ENCODE peak calls at places on chromosome 1, in eight cellular contexts. One of them, this sample, is unnamed.

GRCh38 chr1:9368356-9368755 is 75.7 kb downstream of the SPSB1 start:
- DNase-seq in fibroblast of lung: no peak
- DNase-seq in prostate gland: no peak
- DNase-seq in HCT116: no peak
- DNase-seq in Karpas-422: no peak
- DNase-seq in CD4-positive, alpha-beta memory T cell: no peak
- DNase-seq in adrenal gland: no peak
- DNase-seq in CD4-positive, CD25-positive, alpha-beta regulatory T cell: no peak
- DNase-seq in this sample: no peak

GRCh38 chr1:160099716-160100375 is 1.4 kb upstream of the IGSF8 start:
- DNase-seq in fibroblast of lung: no peak
- DNase-seq in prostate gland: no peak
- DNase-seq in HCT116: no peak
- DNase-seq in Karpas-422: no peak
- DNase-seq in CD4-positive, alpha-beta memory T cell: no peak
- DNase-seq in adrenal gland: no peak
- DNase-seq in CD4-positive, CD25-positive, alpha-beta regulatory T cell: no peak
- DNase-seq in this sample: no peak

GRCh38 chr1:225944951-225945350 is 3.9 kb upstream of the LEFTY2 start:
- DNase-seq in fibroblast of lung: no peak
- DNase-seq in prostate gland: no peak
- DNase-seq in HCT116: no peak
- DNase-seq in Karpas-422: peak; percentile 79
- DNase-seq in CD4-positive, alpha-beta memory T cell: no peak
- DNase-seq in adrenal gland: no peak
- DNase-seq in CD4-positive, CD25-positive, alpha-beta regulatory T cell: no peak
- DNase-seq in this sample: no peak

GRCh38 chr1:57163332-57163731 is 197.5 kb upstream of the C8B start:
- DNase-seq in fibroblast of lung: no peak
- DNase-seq in prostate gland: no peak
- DNase-seq in HCT116: no peak
- DNase-seq in Karpas-422: no peak
- DNase-seq in CD4-positive, alpha-beta memory T cell: no peak
- DNase-seq in adrenal gland: no peak
- DNase-seq in CD4-positive, CD25-positive, alpha-beta regulatory T cell: no peak
- DNase-seq in this sample: no peak

GRCh38 chr1:15384301-15384901 is 25.3 kb upstream of the EFHD2 start:
- DNase-seq in fibroblast of lung: no peak
- DNase-seq in prostate gland: no peak
- DNase-seq in HCT116: no peak
- DNase-seq in Karpas-422: no peak
- DNase-seq in CD4-positive, alpha-beta memory T cell: no peak
- DNase-seq in adrenal gland: no peak
- DNase-seq in CD4-positive, CD25-positive, alpha-beta regulatory T cell: no peak
- DNase-seq in this sample: no peak

GRCh38 chr1:193229136-193229535 is 42.7 kb upstream of the B3GALT2 start:
- DNase-seq in fibroblast of lung: peak; percentile 60
- DNase-seq in prostate gland: no peak
- DNase-seq in HCT116: no peak
- DNase-seq in Karpas-422: no peak
- DNase-seq in CD4-positive, alpha-beta memory T cell: no peak
- DNase-seq in adrenal gland: no peak
- DNase-seq in CD4-positive, CD25-positive, alpha-beta regulatory T cell: no peak
- DNase-seq in this sample: no peak

GRCh38 chr1:21291964-21292363 is 1.7 kb upstream of the ECE1 start:
- DNase-seq in fibroblast of lung: no peak
- DNase-seq in prostate gland: no peak
- DNase-seq in HCT116: no peak
- DNase-seq in Karpas-422: no peak
- DNase-seq in CD4-positive, alpha-beta memory T cell: no peak
- DNase-seq in adrenal gland: no peak
- DNase-seq in CD4-positive, CD25-positive, alpha-beta regulatory T cell: no peak
- DNase-seq in this sample: no peak

GRCh38 chr1:7084232-7084894 is 299.1 kb downstream of the CAMTA1 start:
- DNase-seq in fibroblast of lung: no peak
- DNase-seq in prostate gland: no peak
- DNase-seq in HCT116: no peak
- DNase-seq in Karpas-422: no peak
- DNase-seq in CD4-positive, alpha-beta memory T cell: no peak
- DNase-seq in adrenal gland: no peak
- DNase-seq in CD4-positive, CD25-positive, alpha-beta regulatory T cell: no peak
- DNase-seq in this sample: no peak

GRCh38 chr1:165564561-165564960 is 20.8 kb downstream of the LRRC52 start:
- DNase-seq in fibroblast of lung: no peak
- DNase-seq in prostate gland: no peak
- DNase-seq in HCT116: no peak
- DNase-seq in Karpas-422: no peak
- DNase-seq in CD4-positive, alpha-beta memory T cell: no peak
- DNase-seq in adrenal gland: no peak
- DNase-seq in CD4-positive, CD25-positive, alpha-beta regulatory T cell: no peak
- DNase-seq in this sample: no peak

DNA sequence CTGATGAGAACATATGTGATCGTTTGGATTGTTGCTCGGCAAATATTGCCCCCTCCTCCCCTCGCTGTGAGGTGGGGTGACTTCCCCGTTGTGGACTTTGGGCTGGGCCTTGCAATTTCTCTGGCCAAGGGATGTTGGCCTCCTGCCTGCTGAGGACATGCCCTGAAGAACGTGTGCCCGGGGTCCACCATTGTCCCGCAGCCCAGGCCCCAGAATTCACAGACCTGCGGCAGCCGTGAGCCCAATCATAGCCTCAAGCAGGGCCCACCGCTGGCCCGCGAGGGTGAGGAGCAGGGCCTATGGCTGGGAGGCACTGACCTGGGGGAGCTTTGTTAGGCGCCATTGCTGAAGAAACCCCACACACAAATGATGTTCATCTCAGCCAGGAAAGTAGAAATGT is 58.3 kb upstream of the ACTRT2 start:
- DNase-seq in fibroblast of lung: no peak
- DNase-seq in prostate gland: no peak
- DNase-seq in HCT116: no peak
- DNase-seq in Karpas-422: no peak
- DNase-seq in CD4-positive, alpha-beta memory T cell: no peak
- DNase-seq in adrenal gland: no peak
- DNase-seq in CD4-positive, CD25-positive, alpha-beta regulatory T cell: no peak
- DNase-seq in this sample: no peak
- H3K9me3 ChIP-seq in fibroblast of lung: no peaks in the 10 kb centered on the region
- H3K9me3 ChIP-seq in prostate gland: no peaks in the 10 kb centered on the region
- H3K9me3 ChIP-seq in HCT116: peaks cover 5% of the 10 kb centered on the region
- H3K9me3 ChIP-seq in Karpas-422: no peaks in the 10 kb centered on the region
- H3K9me3 ChIP-seq in CD4-positive, alpha-beta memory T cell: no peaks in the 10 kb centered on the region
- H3K9me3 ChIP-seq in adrenal gland: no peaks in the 10 kb centered on the region
- H3K9me3 ChIP-seq in CD4-positive, CD25-positive, alpha-beta regulatory T cell: no peaks in the 10 kb centered on the region
- H3K9me3 ChIP-seq in this sample: no peaks in the 10 kb centered on the region

GRCh38 chr1:2930971-2931721 is 90.1 kb upstream of the ACTRT2 start:
- DNase-seq in fibroblast of lung: no peak
- DNase-seq in prostate gland: no peak
- DNase-seq in HCT116: no peak
- DNase-seq in Karpas-422: no peak
- DNase-seq in CD4-positive, alpha-beta memory T cell: no peak
- DNase-seq in adrenal gland: no peak
- DNase-seq in CD4-positive, CD25-positive, alpha-beta regulatory T cell: no peak
- DNase-seq in this sample: no peak

GRCh38 chr1:2930016-2930815 is 91.1 kb upstream of the ACTRT2 start:
- DNase-seq in fibroblast of lung: no peak
- DNase-seq in prostate gland: no peak
- DNase-seq in HCT116: no peak
- DNase-seq in Karpas-422: no peak
- DNase-seq in CD4-positive, alpha-beta memory T cell: no peak
- DNase-seq in adrenal gland: no peak
- DNase-seq in CD4-positive, CD25-positive, alpha-beta regulatory T cell: no peak
- DNase-seq in this sample: no peak

GRCh38 chr1:2933431-2934172 is 87.7 kb upstream of the ACTRT2 start:
- DNase-seq in fibroblast of lung: no peak
- DNase-seq in prostate gland: no peak
- DNase-seq in HCT116: no peak
- DNase-seq in Karpas-422: no peak
- DNase-seq in CD4-positive, alpha-beta memory T cell: no peak
- DNase-seq in adrenal gland: no peak
- DNase-seq in CD4-positive, CD25-positive, alpha-beta regulatory T cell: no peak
- DNase-seq in this sample: no peak

GRCh38 chr1:2932671-2933350 is 88.5 kb upstream of the ACTRT2 start:
- DNase-seq in fibroblast of lung: no peak
- DNase-seq in prostate gland: no peak
- DNase-seq in HCT116: no peak
- DNase-seq in Karpas-422: no peak
- DNase-seq in CD4-positive, alpha-beta memory T cell: no peak
- DNase-seq in adrenal gland: no peak
- DNase-seq in CD4-positive, CD25-positive, alpha-beta regulatory T cell: no peak
- DNase-seq in this sample: no peak

DNA sequence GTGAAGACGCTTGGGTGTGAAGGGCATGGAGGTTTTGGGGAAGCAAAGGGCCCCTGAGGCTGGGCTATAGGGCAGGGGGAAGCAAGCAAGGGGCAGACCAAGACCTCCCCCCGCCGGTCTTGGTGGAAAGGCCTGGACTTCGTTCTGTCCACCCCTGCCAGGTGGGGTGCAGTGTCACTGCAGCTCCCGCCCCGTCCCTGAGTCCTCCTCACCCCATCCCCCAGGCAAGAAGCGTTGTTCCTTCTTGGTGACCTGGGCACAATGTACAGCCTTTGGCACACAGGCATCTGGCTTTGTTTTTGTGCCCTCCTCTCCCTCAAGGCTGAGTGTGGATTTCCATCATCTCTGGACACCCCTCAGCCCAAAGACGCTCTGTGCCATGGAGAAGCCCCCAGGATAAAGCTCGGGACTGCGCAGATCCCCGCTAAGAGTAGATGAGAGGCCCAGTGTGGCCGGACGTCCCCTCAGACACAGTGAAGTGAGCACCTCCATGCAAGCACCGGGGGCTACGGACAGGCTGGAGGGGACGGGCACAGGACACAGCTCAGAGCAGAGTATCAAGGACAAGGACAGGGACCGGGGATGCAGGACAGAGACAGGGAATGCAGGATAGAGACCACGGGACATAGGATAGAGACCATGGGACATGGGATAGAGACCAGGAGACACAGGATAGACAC is 89.4 kb upstream of the ACTRT2 start:
- DNase-seq in fibroblast of lung: no peak
- DNase-seq in prostate gland: no peak
- DNase-seq in HCT116: no peak
- DNase-seq in Karpas-422: no peak
- DNase-seq in CD4-positive, alpha-beta memory T cell: no peak
- DNase-seq in adrenal gland: no peak
- DNase-seq in CD4-positive, CD25-positive, alpha-beta regulatory T cell: no peak
- DNase-seq in this sample: no peak
- H3K9me3 ChIP-seq in fibroblast of lung: no peaks in the 10 kb centered on the region
- H3K9me3 ChIP-seq in prostate gland: no peaks in the 10 kb centered on the region
- H3K9me3 ChIP-seq in HCT116: no peaks in the 10 kb centered on the region
- H3K9me3 ChIP-seq in Karpas-422: no peaks in the 10 kb centered on the region
- H3K9me3 ChIP-seq in CD4-positive, alpha-beta memory T cell: no peaks in the 10 kb centered on the region
- H3K9me3 ChIP-seq in adrenal gland: no peaks in the 10 kb centered on the region
- H3K9me3 ChIP-seq in CD4-positive, CD25-positive, alpha-beta regulatory T cell: no peaks in the 10 kb centered on the region
- H3K9me3 ChIP-seq in this sample: no peaks in the 10 kb centered on the region

GRCh38 chr1:27176954-27177353 is 22.0 kb upstream of the SLC9A1 start:
- DNase-seq in fibroblast of lung: no peak
- DNase-seq in prostate gland: no peak
- DNase-seq in HCT116: no peak
- DNase-seq in Karpas-422: no peak
- DNase-seq in CD4-positive, alpha-beta memory T cell: no peak
- DNase-seq in adrenal gland: no peak
- DNase-seq in CD4-positive, CD25-positive, alpha-beta regulatory T cell: no peak
- DNase-seq in this sample: no peak
- H3K9me3 ChIP-seq in fibroblast of lung: no peaks in the 10 kb centered on the region
- H3K9me3 ChIP-seq in prostate gland: no peaks in the 10 kb centered on the region
- H3K9me3 ChIP-seq in HCT116: peaks cover 3% of the 10 kb centered on the region
- H3K9me3 ChIP-seq in Karpas-422: peaks cover 6% of the 10 kb centered on the region
- H3K9me3 ChIP-seq in CD4-positive, alpha-beta memory T cell: no peaks in the 10 kb centered on the region
- H3K9me3 ChIP-seq in adrenal gland: no peaks in the 10 kb centered on the region
- H3K9me3 ChIP-seq in CD4-positive, CD25-positive, alpha-beta regulatory T cell: no peaks in the 10 kb centered on the region
- H3K9me3 ChIP-seq in this sample: no peaks in the 10 kb centered on the region

GRCh38 chr1:2907051-2907450 is 105.6 kb upstream of the TTC34 start:
- DNase-seq in fibroblast of lung: no peak
- DNase-seq in prostate gland: no peak
- DNase-seq in HCT116: no peak
- DNase-seq in Karpas-422: no peak
- DNase-seq in CD4-positive, alpha-beta memory T cell: no peak
- DNase-seq in adrenal gland: no peak
- DNase-seq in CD4-positive, CD25-positive, alpha-beta regulatory T cell: no peak
- DNase-seq in this sample: no peak

GRCh38 chr1:2906620-2907019 is 105.1 kb upstream of the TTC34 start:
- DNase-seq in fibroblast of lung: no peak
- DNase-seq in prostate gland: no peak
- DNase-seq in HCT116: no peak
- DNase-seq in Karpas-422: no peak
- DNase-seq in CD4-positive, alpha-beta memory T cell: no peak
- DNase-seq in adrenal gland: no peak
- DNase-seq in CD4-positive, CD25-positive, alpha-beta regulatory T cell: no peak
- DNase-seq in this sample: no peak

GRCh38 chr1:2909797-2910196 is 108.3 kb upstream of the TTC34 start:
- DNase-seq in fibroblast of lung: no peak
- DNase-seq in prostate gland: no peak
- DNase-seq in HCT116: no peak
- DNase-seq in Karpas-422: no peak
- DNase-seq in CD4-positive, alpha-beta memory T cell: no peak
- DNase-seq in adrenal gland: no peak
- DNase-seq in CD4-positive, CD25-positive, alpha-beta regulatory T cell: no peak
- DNase-seq in this sample: no peak

GRCh38 chr1:2908561-2908960 is 107.1 kb upstream of the TTC34 start:
- DNase-seq in fibroblast of lung: no peak
- DNase-seq in prostate gland: no peak
- DNase-seq in HCT116: no peak
- DNase-seq in Karpas-422: no peak
- DNase-seq in CD4-positive, alpha-beta memory T cell: no peak
- DNase-seq in adrenal gland: no peak
- DNase-seq in CD4-positive, CD25-positive, alpha-beta regulatory T cell: no peak
- DNase-seq in this sample: no peak

DNA sequence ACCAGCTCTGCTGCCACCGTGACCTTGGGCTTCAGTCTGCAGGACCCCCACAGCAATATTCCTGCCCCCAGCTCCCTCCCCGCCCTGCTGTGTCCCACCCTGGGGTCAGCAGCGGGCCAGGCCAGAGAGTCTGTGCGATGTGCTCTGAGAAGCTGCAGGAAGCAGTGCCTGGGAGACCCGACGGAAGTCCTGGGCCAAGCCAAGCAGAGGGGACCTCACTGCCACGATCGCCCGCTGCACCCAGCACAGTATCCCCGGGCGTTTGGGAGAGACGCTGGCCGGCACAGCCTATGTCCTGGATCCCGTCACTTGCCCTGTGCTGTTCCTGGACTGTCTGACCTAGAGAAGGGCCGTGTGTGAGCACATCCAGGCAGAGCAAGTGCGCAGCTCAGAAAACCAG is 106.6 kb upstream of the TTC34 start:
- DNase-seq in fibroblast of lung: no peak
- DNase-seq in prostate gland: no peak
- DNase-seq in HCT116: no peak
- DNase-seq in Karpas-422: no peak
- DNase-seq in CD4-positive, alpha-beta memory T cell: no peak
- DNase-seq in adrenal gland: no peak
- DNase-seq in CD4-positive, CD25-positive, alpha-beta regulatory T cell: no peak
- DNase-seq in this sample: no peak
- H3K9me3 ChIP-seq in fibroblast of lung: no peaks in the 10 kb centered on the region
- H3K9me3 ChIP-seq in prostate gland: no peaks in the 10 kb centered on the region
- H3K9me3 ChIP-seq in HCT116: no peaks in the 10 kb centered on the region
- H3K9me3 ChIP-seq in Karpas-422: no peaks in the 10 kb centered on the region
- H3K9me3 ChIP-seq in CD4-positive, alpha-beta memory T cell: no peaks in the 10 kb centered on the region
- H3K9me3 ChIP-seq in adrenal gland: no peaks in the 10 kb centered on the region
- H3K9me3 ChIP-seq in CD4-positive, CD25-positive, alpha-beta regulatory T cell: no peaks in the 10 kb centered on the region
- H3K9me3 ChIP-seq in this sample: no peaks in the 10 kb centered on the region

This sample was measured in T-helper 17 cell.